ENCODE peak calls at places on chromosomes 7 and 10, in four cellular contexts. One of them, this sample, is unnamed. For H3K36me3, the result is how much of the 10 kb centered on the place peaks cover.

GRCh38 chr10:109556399-109556798 is 366.9 kb downstream of the XPNPEP1 start:
- DNase-seq in adipocyte: no peak
- DNase-seq in Peyer's patch: no peak
- DNase-seq in ovary: no peak
- DNase-seq in this sample: no peak

GRCh38 chr7:133369130-133369529 is 116.3 kb downstream of the EXOC4 start:
- DNase-seq in Peyer's patch: no peak
- DNase-seq in adipocyte: no peak
- DNase-seq in ovary: no peak
- DNase-seq in this sample: no peak

GRCh38 chr7:57399972-57400371 is 50.0 kb upstream of the ZNF716 start:
- DNase-seq in Peyer's patch: no peak
- DNase-seq in ovary: no peak
- DNase-seq in adipocyte: no peak
- DNase-seq in this sample: no peak

GRCh38 chr7:79452495-79453265 is 787 bp downstream of the MAGI2 start:
- DNase-seq in ovary: peak
- DNase-seq in adipocyte: peak
- DNase-seq in Peyer's patch: peak
- DNase-seq in this sample: no peak

GRCh38 chr7:139813689-139814088 is 15.4 kb upstream of the TBXAS1 start:
- DNase-seq in ovary: no peak
- DNase-seq in Peyer's patch: no peak
- DNase-seq in adipocyte: no peak
- DNase-seq in this sample: no peak

GRCh38 chr10:127649642-127650041 is 87.3 kb upstream of the FOXI2 start:
- DNase-seq in adipocyte: no peak
- DNase-seq in Peyer's patch: no peak
- DNase-seq in ovary: no peak
- DNase-seq in this sample: no peak

GRCh38 chr7:30630986-30631385 is 36.3 kb downstream of the GARS1 start:
- DNase-seq in adipocyte: no peak
- DNase-seq in Peyer's patch: no peak
- DNase-seq in ovary: no peak
- DNase-seq in this sample: no peak

GRCh38 chr10:78341953-78342614 is 308.4 kb downstream of the RPS24 start:
- DNase-seq in ovary: no peak
- DNase-seq in adipocyte: no peak
- DNase-seq in Peyer's patch: no peak
- DNase-seq in this sample: no peak

GRCh38 chr10:132877473-132877872 is 64.9 kb downstream of the CFAP46 start:
- DNase-seq in Peyer's patch: no peak
- DNase-seq in adipocyte: no peak
- DNase-seq in ovary: no peak
- DNase-seq in this sample: no peak

GRCh38 chr7:29976673-29977072 is 12.9 kb downstream of the SCRN1 start:
- DNase-seq in adipocyte: no peak
- DNase-seq in Peyer's patch: no peak
- DNase-seq in ovary: peak
- DNase-seq in this sample: no peak

GRCh38 chr7:42292991-42293521 is 56.0 kb upstream of the GLI3 start:
- DNase-seq in adipocyte: peak
- DNase-seq in Peyer's patch: no peak
- DNase-seq in ovary: no peak
- DNase-seq in this sample: no peak

GRCh38 chr7:68070992-68071391 is 1074.4 kb downstream of the TYW1 start:
- DNase-seq in Peyer's patch: no peak
- DNase-seq in adipocyte: no peak
- DNase-seq in ovary: no peak
- DNase-seq in this sample: no peak

GRCh38 chr7:91864070-91864469 is 16.4 kb downstream of the MTERF1 start:
- DNase-seq in adipocyte: no peak
- DNase-seq in Peyer's patch: no peak
- DNase-seq in ovary: no peak
- DNase-seq in this sample: no peak

GRCh38 chr10:26714385-26714784 is 16.9 kb downstream of the PDSS1 start:
- DNase-seq in ovary: no peak
- DNase-seq in Peyer's patch: no peak
- DNase-seq in adipocyte: no peak
- DNase-seq in this sample: no peak
- H3K36me3 ChIP-seq in ovary: under half
- H3K36me3 ChIP-seq in Peyer's patch: under half
- H3K36me3 ChIP-seq in adipocyte: under half
- H3K36me3 ChIP-seq in this sample: under half

DNA sequence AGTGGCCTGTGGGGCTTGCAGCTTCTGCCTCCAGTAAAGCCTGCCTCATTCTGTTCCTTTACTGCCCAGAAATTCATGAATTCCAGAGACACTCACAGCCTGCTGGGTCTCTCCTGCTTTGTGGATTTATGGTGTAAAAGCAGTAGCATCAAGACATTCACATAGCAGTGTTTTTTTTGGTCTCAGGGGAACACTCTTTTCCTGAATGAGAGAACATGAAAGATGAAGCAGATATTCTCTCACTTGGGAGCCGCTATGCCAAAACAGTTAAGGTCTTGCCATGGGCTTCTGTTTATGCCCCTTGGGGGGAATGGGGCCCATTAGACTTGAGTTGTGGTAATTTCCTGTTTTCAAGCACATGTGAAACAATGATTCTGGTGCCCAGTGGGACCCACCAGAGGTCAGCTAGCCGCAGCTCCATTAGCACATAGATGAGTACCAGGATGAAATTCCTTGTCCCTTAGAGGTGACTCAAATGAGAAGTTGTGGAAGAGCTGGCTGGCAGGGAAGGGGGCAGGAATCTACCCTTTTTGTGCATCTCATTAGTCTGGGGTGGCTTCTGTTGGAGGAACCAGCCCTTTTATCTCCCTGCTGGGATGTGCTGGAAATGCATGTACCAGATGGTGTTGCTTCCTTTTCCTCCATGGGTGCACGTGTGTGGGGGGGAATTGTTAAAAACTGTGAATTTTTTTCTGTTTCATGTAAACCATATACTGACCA is 13.2 kb downstream of the BMPER start:
- DNase-seq in ovary: no peak
- DNase-seq in Peyer's patch: no peak
- DNase-seq in adipocyte: no peak
- DNase-seq in this sample: no peak
- H3K4me3 ChIP-seq in ovary: no peak
- H3K4me3 ChIP-seq in Peyer's patch: no peak
- H3K4me3 ChIP-seq in adipocyte: no peak
- H3K4me3 ChIP-seq in this sample: no peak

GRCh38 chr7:101210143-101210542 is 7.2 kb downstream of the PLOD3 start:
- DNase-seq in ovary: no peak
- DNase-seq in adipocyte: no peak
- DNase-seq in Peyer's patch: no peak
- DNase-seq in this sample: no peak
- H3K36me3 ChIP-seq in ovary: under half
- H3K36me3 ChIP-seq in adipocyte: half or more
- H3K36me3 ChIP-seq in Peyer's patch: under half
- H3K36me3 ChIP-seq in this sample: under half

DNA sequence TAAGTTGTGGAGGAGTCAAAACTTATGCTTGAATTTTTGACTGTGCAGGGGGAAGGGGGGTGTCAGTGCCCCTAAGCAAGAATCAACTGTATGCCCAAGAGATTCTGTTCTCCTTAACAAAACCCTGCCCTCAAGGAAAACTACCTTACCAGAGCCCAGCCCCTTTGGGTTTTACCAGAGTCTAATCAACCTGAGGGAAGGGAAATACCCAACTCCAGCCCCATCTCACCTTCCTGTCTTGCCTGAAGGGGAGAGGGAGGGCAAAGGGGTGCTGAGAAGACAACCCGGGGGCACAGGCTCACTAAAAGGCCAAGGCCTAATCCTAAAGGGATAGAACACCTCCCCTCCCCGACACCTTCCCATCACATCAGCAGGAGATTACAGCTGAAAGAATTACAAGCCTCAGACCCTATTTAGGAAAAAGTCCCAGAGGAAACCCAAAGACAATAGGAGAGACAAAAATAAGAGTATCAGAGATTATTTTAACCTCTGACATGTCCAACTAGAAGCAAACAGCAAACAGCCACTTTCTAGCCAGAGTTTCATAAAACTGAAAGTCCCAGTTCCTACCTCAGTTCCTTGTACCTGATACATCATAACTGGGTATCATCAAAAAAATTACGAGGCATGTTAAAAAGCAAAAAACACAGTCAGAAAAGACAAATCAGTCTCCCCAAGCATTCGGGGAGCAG is 26.8 kb upstream of the C7orf33 start:
- DNase-seq in adipocyte: no peak
- DNase-seq in Peyer's patch: no peak
- DNase-seq in ovary: no peak
- DNase-seq in this sample: no peak
- H3K4me3 ChIP-seq in adipocyte: peak
- H3K4me3 ChIP-seq in Peyer's patch: no peak
- H3K4me3 ChIP-seq in ovary: no peak
- H3K4me3 ChIP-seq in this sample: no peak

GRCh38 chr10:12214763-12215218 is 18.8 kb downstream of the CDC123 start:
- DNase-seq in ovary: no peak
- DNase-seq in adipocyte: peak
- DNase-seq in Peyer's patch: no peak
- DNase-seq in this sample: no peak
- H3K36me3 ChIP-seq in ovary: under half
- H3K36me3 ChIP-seq in adipocyte: half or more
- H3K36me3 ChIP-seq in Peyer's patch: under half
- H3K36me3 ChIP-seq in this sample: under half

GRCh38 chr7:116707289-116707688 is 35.3 kb downstream of the MET start:
- DNase-seq in adipocyte: no peak
- DNase-seq in ovary: no peak
- DNase-seq in Peyer's patch: no peak
- DNase-seq in this sample: no peak
- H3K4me3 ChIP-seq in adipocyte: peak
- H3K4me3 ChIP-seq in ovary: no peak
- H3K4me3 ChIP-seq in Peyer's patch: no peak
- H3K4me3 ChIP-seq in this sample: no peak